ENCODE peak calls at places on chromosomes 16 and 17, in five cellular contexts. I is ELF-1, U is small intestine, L is WTC11, K is NCI-H2029. X is an unnamed sample.

GRCh38 chr16:19560078-19560477 is 4.6 kb downstream of the VPS35L start:
- DNase-seq in K (no peak), U (no peak), I (no peak), L (no peak), X (no peak)

GRCh38 chr16:35931722-35932121 is 2472.3 kb downstream of the TP53TG3F start:
- DNase-seq in U (no peak), I (no peak), L (no peak), K (no peak), X (no peak)

GRCh38 chr17:31533546-31534155 is 142.2 kb downstream of the RAB11FIP4 start:
- DNase-seq in U (no peak), K (no peak), L (peak), I (peak), X (no peak)

GRCh38 chr16:11742041-11742535 is 569 bp downstream of the TXNDC11 start:
- DNase-seq in U (peak), I (no peak), K (no peak), L (no peak), X (no peak)

GRCh38 chr16:53518550-53519416 is 15.8 kb upstream of the AKTIP start:
- DNase-seq in L (no peak), K (no peak), I (no peak), U (peak), X (peak)

GRCh38 chr17:45021607-45022287 is 29.7 kb downstream of the DCAKD start:
- DNase-seq in K (peak), L (peak), I (peak), U (peak), X (no peak)

GRCh38 chr17:31566992-31567373 is 175.5 kb downstream of the RAB11FIP4 start:
- DNase-seq in U (no peak), L (no peak), I (no peak), K (no peak), X (no peak)

GRCh38 chr17:72890711-72891110 is 201.8 kb downstream of the SLC39A11 start:
- DNase-seq in I (no peak), L (no peak), K (no peak), U (no peak), X (no peak)

GRCh38 chr16:58459344-58460218 is 40.4 kb upstream of the NDRG4 start:
- DNase-seq in U (no peak), L (no peak), I (no peak), K (no peak), X (no peak)

GRCh38 chr16:10577305-10578202 is 2.8 kb downstream of the EMP2 start:
- DNase-seq in I (peak), U (no peak), K (peak), L (peak), X (no peak)

GRCh38 chr17:72219136-72219823 is 98.5 kb downstream of the SOX9 start:
- DNase-seq in U (peak), I (peak), L (peak), K (no peak), X (no peak)

GRCh38 chr16:30010817-30011504 is at the start of gene DOC2A:
- DNase-seq in K (no peak), L (peak), I (no peak), U (no peak), X (no peak)

GRCh38 chr17:48012151-48012520 is 25.5 kb downstream of the COPZ2 start:
- DNase-seq in U (peak), K (peak), L (peak), I (peak), X (no peak)

GRCh38 chr16:62254847-62255246 is 218.6 kb upstream of the CDH8 start:
- DNase-seq in K (no peak), I (no peak), L (no peak), U (no peak), X (no peak)

GRCh38 chr17:82221341-82221902 is 7.4 kb upstream of the SLC16A3 start:
- DNase-seq in I (no peak), U (no peak), L (no peak), K (no peak), X (no peak)

GRCh38 chr17:49694847-49695697 is 12.7 kb downstream of the SLC35B1 start:
- DNase-seq in U (peak), K (no peak), L (peak), I (peak), X (no peak)

GRCh38 chr16:28063047-28063521 is 430 bp downstream of the GSG1L start:
- DNase-seq in I (no peak), L (peak), K (no peak), U (no peak), X (no peak)

GRCh38 chr16:414395-415169 is 10.9 kb upstream of the RAB11FIP3 start:
- DNase-seq in I (peak), U (no peak), L (no peak), K (no peak), X (no peak)

GRCh38 chr17:17028059-17028877 is 14.0 kb upstream of the MPRIP start:
- DNase-seq in K (no peak), U (peak), I (peak), L (peak), X (peak)